ENCODE peak calls at places on chromosomes 5 and 9, in seven cellular contexts. One of them, this sample, is unnamed.

GRCh38 chr5:36363101-36363500 is 61.4 kb upstream of the RANBP3L start:
- DNase-seq in CD8-positive, alpha-beta T cell: no peak
- DNase-seq in hepatocyte: no peak
- DNase-seq in A673: no peak
- DNase-seq in IMR-90: peak; percentile 43
- DNase-seq in psoas muscle: no peak
- DNase-seq in right lobe of liver: no peak
- DNase-seq in this sample: no peak

GRCh38 chr9:120377268-120378150 is 202.5 kb downstream of the CDK5RAP2 start:
- DNase-seq in CD8-positive, alpha-beta T cell: no peak
- DNase-seq in hepatocyte: no peak
- DNase-seq in A673: no peak
- DNase-seq in IMR-90: peak; percentile 88
- DNase-seq in psoas muscle: no peak
- DNase-seq in right lobe of liver: no peak
- DNase-seq in this sample: no peak

GRCh38 chr5:159752622-159753275 is 163.5 kb upstream of the ADRA1B start:
- DNase-seq in CD8-positive, alpha-beta T cell: no peak
- DNase-seq in hepatocyte: no peak
- DNase-seq in A673: no peak
- DNase-seq in IMR-90: no peak
- DNase-seq in psoas muscle: no peak
- DNase-seq in right lobe of liver: no peak
- DNase-seq in this sample: no peak

GRCh38 chr5:129110742-129111141 is 16.2 kb downstream of the ISOC1 start:
- DNase-seq in CD8-positive, alpha-beta T cell: no peak
- DNase-seq in hepatocyte: no peak
- DNase-seq in A673: no peak
- DNase-seq in IMR-90: peak; percentile 25
- DNase-seq in psoas muscle: no peak
- DNase-seq in right lobe of liver: no peak
- DNase-seq in this sample: no peak

GRCh38 chr9:113620377-113621161 is 157.0 kb downstream of the RGS3 start:
- DNase-seq in CD8-positive, alpha-beta T cell: no peak
- DNase-seq in hepatocyte: peak; percentile 91
- DNase-seq in A673: peak; percentile 91
- DNase-seq in IMR-90: peak; percentile 93
- DNase-seq in psoas muscle: peak; percentile 72
- DNase-seq in right lobe of liver: peak; percentile 76
- DNase-seq in this sample: peak; percentile 82

GRCh38 chr5:4905674-4906528 is 234.2 kb upstream of the ADAMTS16 start:
- DNase-seq in CD8-positive, alpha-beta T cell: no peak
- DNase-seq in hepatocyte: no peak
- DNase-seq in A673: no peak
- DNase-seq in IMR-90: no peak
- DNase-seq in psoas muscle: peak; percentile 70
- DNase-seq in right lobe of liver: no peak
- DNase-seq in this sample: no peak

GRCh38 chr5:143426437-143426991 is 23.0 kb upstream of the NR3C1 start:
- DNase-seq in CD8-positive, alpha-beta T cell: no peak
- DNase-seq in hepatocyte: no peak
- DNase-seq in A673: no peak
- DNase-seq in IMR-90: no peak
- DNase-seq in psoas muscle: no peak
- DNase-seq in right lobe of liver: no peak
- DNase-seq in this sample: no peak

GRCh38 chr5:179678238-179679013 is 2.4 kb downstream of the CBY3 start:
- DNase-seq in CD8-positive, alpha-beta T cell: peak; percentile 89
- DNase-seq in hepatocyte: peak; percentile 99
- DNase-seq in A673: peak; percentile 96
- DNase-seq in IMR-90: peak; percentile 93
- DNase-seq in psoas muscle: peak; percentile 98
- DNase-seq in right lobe of liver: peak; percentile 96
- DNase-seq in this sample: peak; percentile 97

GRCh38 chr9:2181794-2182193 is 166.6 kb downstream of the SMARCA2 start:
- DNase-seq in CD8-positive, alpha-beta T cell: no peak
- DNase-seq in hepatocyte: peak; percentile 13
- DNase-seq in A673: peak; percentile 75
- DNase-seq in IMR-90: peak; percentile 7
- DNase-seq in psoas muscle: peak; percentile 67
- DNase-seq in right lobe of liver: no peak
- DNase-seq in this sample: peak; percentile 39

GRCh38 chr9:123561055-123561454 is 205.1 kb downstream of the CRB2 start:
- DNase-seq in CD8-positive, alpha-beta T cell: no peak
- DNase-seq in hepatocyte: no peak
- DNase-seq in A673: no peak
- DNase-seq in IMR-90: no peak
- DNase-seq in psoas muscle: no peak
- DNase-seq in right lobe of liver: no peak
- DNase-seq in this sample: no peak

GRCh38 chr9:120382453-120382852 is 197.5 kb downstream of the CDK5RAP2 start:
- DNase-seq in CD8-positive, alpha-beta T cell: no peak
- DNase-seq in hepatocyte: no peak
- DNase-seq in A673: no peak
- DNase-seq in IMR-90: no peak
- DNase-seq in psoas muscle: no peak
- DNase-seq in right lobe of liver: no peak
- DNase-seq in this sample: no peak

GRCh38 chr5:96155156-96155555 is 193.5 kb upstream of the ELL2 start:
- DNase-seq in CD8-positive, alpha-beta T cell: no peak
- DNase-seq in hepatocyte: no peak
- DNase-seq in A673: no peak
- DNase-seq in IMR-90: no peak
- DNase-seq in psoas muscle: no peak
- DNase-seq in right lobe of liver: no peak
- DNase-seq in this sample: no peak

GRCh38 chr5:181217805-181218065 is 5.3 kb upstream of the TRIM41 start:
- DNase-seq in CD8-positive, alpha-beta T cell: no peak
- DNase-seq in hepatocyte: peak; percentile 26
- DNase-seq in A673: no peak
- DNase-seq in IMR-90: no peak
- DNase-seq in psoas muscle: no peak
- DNase-seq in right lobe of liver: no peak
- DNase-seq in this sample: peak; percentile 21

GRCh38 chr5:83179966-83180365 is 102.6 kb downstream of the XRCC4 start:
- DNase-seq in CD8-positive, alpha-beta T cell: no peak
- DNase-seq in hepatocyte: no peak
- DNase-seq in A673: no peak
- DNase-seq in IMR-90: peak; percentile 83
- DNase-seq in psoas muscle: no peak
- DNase-seq in right lobe of liver: no peak
- DNase-seq in this sample: no peak

GRCh38 chr9:86549920-86550319 is 195.7 kb upstream of the TUT7 start:
- DNase-seq in CD8-positive, alpha-beta T cell: no peak
- DNase-seq in hepatocyte: no peak
- DNase-seq in A673: no peak
- DNase-seq in IMR-90: no peak
- DNase-seq in psoas muscle: no peak
- DNase-seq in right lobe of liver: no peak
- DNase-seq in this sample: peak; percentile 12

GRCh38 chr5:145473032-145473642 is 362.0 kb downstream of the PRELID2 start:
- DNase-seq in CD8-positive, alpha-beta T cell: no peak
- DNase-seq in hepatocyte: no peak
- DNase-seq in A673: peak; percentile 29
- DNase-seq in IMR-90: peak; percentile 42
- DNase-seq in psoas muscle: no peak
- DNase-seq in right lobe of liver: no peak
- DNase-seq in this sample: peak; percentile 47

GRCh38 chr5:61051267-61051666 is 106.3 kb downstream of the NDUFAF2 start:
- DNase-seq in CD8-positive, alpha-beta T cell: no peak
- DNase-seq in hepatocyte: peak; percentile 20
- DNase-seq in A673: peak; percentile 34
- DNase-seq in IMR-90: peak; percentile 73
- DNase-seq in psoas muscle: no peak
- DNase-seq in right lobe of liver: no peak
- DNase-seq in this sample: no peak

GRCh38 chr9:16417101-16417500 is 453.4 kb downstream of the BNC2 start:
- DNase-seq in CD8-positive, alpha-beta T cell: no peak
- DNase-seq in hepatocyte: peak; percentile 29
- DNase-seq in A673: no peak
- DNase-seq in IMR-90: peak; percentile 96
- DNase-seq in psoas muscle: no peak
- DNase-seq in right lobe of liver: no peak
- DNase-seq in this sample: no peak

GRCh38 chr5:53333160-53333559 is 147.3 kb upstream of the FST start:
- DNase-seq in CD8-positive, alpha-beta T cell: no peak
- DNase-seq in hepatocyte: no peak
- DNase-seq in A673: no peak
- DNase-seq in IMR-90: peak; percentile 69
- DNase-seq in psoas muscle: no peak
- DNase-seq in right lobe of liver: no peak
- DNase-seq in this sample: peak; percentile 67

GRCh38 chr9:132056717-132057429 is 22.8 kb downstream of the MED27 start:
- DNase-seq in CD8-positive, alpha-beta T cell: no peak
- DNase-seq in hepatocyte: no peak
- DNase-seq in A673: no peak
- DNase-seq in IMR-90: no peak
- DNase-seq in psoas muscle: no peak
- DNase-seq in right lobe of liver: no peak
- DNase-seq in this sample: no peak

DNA sequence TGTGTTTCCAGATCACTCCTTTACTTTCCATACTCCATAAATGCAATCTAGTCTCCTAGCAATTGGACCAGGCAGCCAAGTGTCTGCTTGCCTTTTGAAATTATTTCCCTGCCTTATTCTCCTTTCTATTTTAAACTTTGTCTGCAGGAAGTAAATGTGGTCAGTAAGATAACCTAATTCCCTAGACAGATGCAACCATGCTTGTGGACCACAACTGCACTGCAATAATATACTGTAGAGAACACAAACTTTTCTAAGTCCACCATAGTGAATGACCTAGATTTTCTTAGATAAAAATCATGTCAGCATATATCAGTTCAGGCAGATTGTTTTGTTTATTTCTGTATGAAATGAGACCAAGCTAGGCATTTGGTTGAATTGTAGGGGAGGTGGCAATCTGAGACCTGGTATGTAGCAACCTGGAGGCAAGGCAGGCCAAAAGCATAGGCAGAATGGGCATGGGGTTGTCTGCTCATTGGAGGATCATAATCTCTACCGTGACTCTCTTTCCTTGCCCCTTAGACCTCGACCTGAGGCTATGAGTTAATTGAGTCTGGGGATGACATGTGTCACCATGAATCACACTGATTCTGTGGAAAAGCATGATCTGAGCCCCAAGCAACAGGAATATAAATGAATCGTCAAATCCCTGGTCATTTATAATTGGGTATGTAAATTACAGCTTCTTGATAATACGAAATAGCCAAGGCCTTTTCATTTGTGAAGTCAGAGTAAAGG is 20.7 kb downstream of the ACTL7B start:
- DNase-seq in CD8-positive, alpha-beta T cell: no peak
- DNase-seq in hepatocyte: no peak
- DNase-seq in A673: no peak
- DNase-seq in IMR-90: no peak
- DNase-seq in psoas muscle: no peak
- DNase-seq in right lobe of liver: no peak
- DNase-seq in this sample: no peak
- H3K4me1 ChIP-seq in CD8-positive, alpha-beta T cell: no peaks in the 10 kb centered on the region
- H3K4me1 ChIP-seq in hepatocyte: no peaks in the 10 kb centered on the region
- H3K4me1 ChIP-seq in A673: no peaks in the 10 kb centered on the region
- H3K4me1 ChIP-seq in IMR-90: no peaks in the 10 kb centered on the region
- H3K4me1 ChIP-seq in psoas muscle: no peaks in the 10 kb centered on the region
- H3K4me1 ChIP-seq in right lobe of liver: no peaks in the 10 kb centered on the region
- H3K4me1 ChIP-seq in this sample: no peaks in the 10 kb centered on the region

DNA sequence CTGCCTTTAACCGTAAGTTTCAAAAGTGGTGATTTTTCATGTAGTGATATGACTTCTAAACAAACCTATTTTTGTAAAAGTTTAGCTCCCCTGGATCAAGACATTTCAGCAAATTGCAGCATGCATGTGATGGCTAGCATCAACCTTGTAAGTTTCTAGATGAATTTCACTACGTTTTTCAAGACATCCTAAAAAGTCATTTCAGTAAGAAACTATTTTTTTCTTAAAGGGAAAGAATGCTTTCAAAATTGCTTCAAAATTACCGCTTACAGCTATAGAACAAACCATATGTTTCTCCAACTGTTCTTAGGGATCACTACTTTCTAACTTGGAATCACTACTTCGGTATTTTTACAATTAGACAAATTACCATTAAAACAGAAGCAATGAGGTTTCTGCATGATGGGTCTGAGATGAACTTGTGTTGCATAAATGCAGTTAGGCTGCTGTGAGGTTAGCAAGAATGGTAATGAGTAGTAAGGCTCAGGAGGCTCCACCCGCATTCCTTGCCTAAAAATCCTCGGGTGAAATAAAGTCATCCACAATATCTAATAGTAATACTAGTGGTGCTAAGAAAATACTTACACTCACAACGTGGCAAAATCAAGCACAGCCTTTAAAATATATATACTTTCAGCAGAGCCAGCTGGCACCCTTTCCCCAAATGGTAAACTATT is 53.8 kb downstream of the CDC14B start:
- DNase-seq in CD8-positive, alpha-beta T cell: no peak
- DNase-seq in hepatocyte: peak; percentile 13
- DNase-seq in A673: no peak
- DNase-seq in IMR-90: peak; percentile 34
- DNase-seq in psoas muscle: no peak
- DNase-seq in right lobe of liver: no peak
- DNase-seq in this sample: peak; percentile 40
- H3K4me3 ChIP-seq in CD8-positive, alpha-beta T cell: peak overlapping the region; percentile 76
- H3K4me3 ChIP-seq in hepatocyte: peak overlapping the region; percentile 56
- H3K4me3 ChIP-seq in A673: peak overlapping the region; percentile 77
- H3K4me3 ChIP-seq in IMR-90: no peak overlapping the region
- H3K4me3 ChIP-seq in psoas muscle: peak overlapping the region; percentile 80
- H3K4me3 ChIP-seq in right lobe of liver: peak overlapping the region; percentile 71
- H3K4me3 ChIP-seq in this sample: peak overlapping the region; percentile 44

GRCh38 chr5:162248107-162248713 is 180.6 kb downstream of the GABRG2 start:
- DNase-seq in CD8-positive, alpha-beta T cell: no peak
- DNase-seq in hepatocyte: peak; percentile 24
- DNase-seq in A673: peak; percentile 17
- DNase-seq in IMR-90: no peak
- DNase-seq in psoas muscle: no peak
- DNase-seq in right lobe of liver: no peak
- DNase-seq in this sample: no peak
- TF ChIP-seq CTCF in CD8-positive, alpha-beta T cell: no peak
- TF ChIP-seq CTCF in hepatocyte: peak; percentile 3
- TF ChIP-seq CTCF in A673: peak; percentile 45
- TF ChIP-seq CTCF in IMR-90: no peak
- TF ChIP-seq CTCF in psoas muscle: no peak
- TF ChIP-seq CTCF in right lobe of liver: no peak
- TF ChIP-seq CTCF in this sample: no peak

GRCh38 chr9:122090287-122090883 is 2.7 kb downstream of the TTLL11 start:
- DNase-seq in CD8-positive, alpha-beta T cell: no peak
- DNase-seq in hepatocyte: no peak
- DNase-seq in A673: no peak
- DNase-seq in IMR-90: no peak
- DNase-seq in psoas muscle: no peak
- DNase-seq in right lobe of liver: no peak
- DNase-seq in this sample: no peak

GRCh38 chr9:122088880-122089567 is 4.1 kb downstream of the TTLL11 start:
- DNase-seq in CD8-positive, alpha-beta T cell: no peak
- DNase-seq in hepatocyte: no peak
- DNase-seq in A673: no peak
- DNase-seq in IMR-90: no peak
- DNase-seq in psoas muscle: no peak
- DNase-seq in right lobe of liver: no peak
- DNase-seq in this sample: no peak

GRCh38 chr9:122086873-122087272 is 6.2 kb downstream of the TTLL11 start:
- DNase-seq in CD8-positive, alpha-beta T cell: no peak
- DNase-seq in hepatocyte: no peak
- DNase-seq in A673: no peak
- DNase-seq in IMR-90: no peak
- DNase-seq in psoas muscle: no peak
- DNase-seq in right lobe of liver: no peak
- DNase-seq in this sample: no peak

GRCh38 chr9:122085260-122085659 is 7.8 kb downstream of the TTLL11 start:
- DNase-seq in CD8-positive, alpha-beta T cell: no peak
- DNase-seq in hepatocyte: no peak
- DNase-seq in A673: no peak
- DNase-seq in IMR-90: no peak
- DNase-seq in psoas muscle: no peak
- DNase-seq in right lobe of liver: no peak
- DNase-seq in this sample: no peak

GRCh38 chr9:122087406-122088200 is 5.5 kb downstream of the TTLL11 start:
- DNase-seq in CD8-positive, alpha-beta T cell: no peak
- DNase-seq in hepatocyte: no peak
- DNase-seq in A673: no peak
- DNase-seq in IMR-90: peak; percentile 75
- DNase-seq in psoas muscle: no peak
- DNase-seq in right lobe of liver: no peak
- DNase-seq in this sample: no peak
- H3K4me1 ChIP-seq in CD8-positive, alpha-beta T cell: peaks cover 14% of the 10 kb centered on the region
- H3K4me1 ChIP-seq in hepatocyte: peaks cover 8% of the 10 kb centered on the region
- H3K4me1 ChIP-seq in A673: no peaks in the 10 kb centered on the region
- H3K4me1 ChIP-seq in IMR-90: peaks cover 9% of the 10 kb centered on the region
- H3K4me1 ChIP-seq in psoas muscle: peaks cover 87% of the 10 kb centered on the region
- H3K4me1 ChIP-seq in right lobe of liver: no peaks in the 10 kb centered on the region
- H3K4me1 ChIP-seq in this sample: no peaks in the 10 kb centered on the region